ENCODE peak calls at places on chromosomes 5 and 9, in four cellular contexts. U is tibial artery, R is Peyer's patch, Y is HCT116. N is an unnamed sample.

GRCh38 chr9:68750179-68750685 is 45.2 kb downstream of the PIP5K1B start:
- DNase-seq in U (no peak), R (no peak), Y (no peak), N (no peak)

GRCh38 chr5:10485897-10486296 is 44.2 kb downstream of the ROPN1L start:
- DNase-seq in U (no peak), R (no peak), Y (no peak), N (no peak)

GRCh38 chr9:136051568-136052432 is 43.3 kb downstream of the NACC2 start:
- DNase-seq in U (peak), R (peak), Y (peak), N (peak)

GRCh38 chr9:126440042-126440441 is 113.4 kb downstream of the MVB12B start:
- DNase-seq in U (no peak), R (no peak), Y (no peak), N (no peak)

GRCh38 chr5:158351485-158352140 is 492.7 kb upstream of the CLINT1 start:
- DNase-seq in U (no peak), R (no peak), Y (no peak), N (no peak)

GRCh38 chr5:83441752-83442151 is 29.8 kb upstream of the VCAN start:
- DNase-seq in U (no peak), R (no peak), Y (no peak), N (no peak)

GRCh38 chr5:17317499-17317898 is 100.1 kb downstream of the BASP1 start:
- DNase-seq in U (no peak), R (peak), Y (no peak), N (no peak)

GRCh38 chr9:136578915-136579637 is 33.2 kb upstream of the NOTCH1 start:
- DNase-seq in U (no peak), R (no peak), Y (peak), N (no peak)

GRCh38 chr5:27328480-27328879 is 290.1 kb upstream of the CDH9 start:
- DNase-seq in U (no peak), R (no peak), Y (no peak), N (peak)

GRCh38 chr5:153222956-153223355 is 267.5 kb upstream of the GRIA1 start:
- DNase-seq in U (no peak), R (no peak), Y (no peak), N (peak)

GRCh38 chr5:94749048-94749447 is 130.6 kb downstream of the SLF1 start:
- DNase-seq in U (no peak), R (no peak), Y (no peak), N (no peak)

GRCh38 chr5:131545856-131546255 is 89.2 kb downstream of the RAPGEF6 start:
- DNase-seq in U (no peak), R (no peak), Y (no peak), N (peak)

GRCh38 chr9:70406446-70406862 is 8.0 kb downstream of the KLF9 start:
- DNase-seq in U (no peak), R (peak), Y (no peak), N (no peak)

GRCh38 chr5:76291305-76292077 is 111.6 kb upstream of the IQGAP2 start:
- DNase-seq in U (no peak), R (no peak), Y (no peak), N (peak)

GRCh38 chr5:38556115-38556598 is 289 bp downstream of the LIFR start:
- DNase-seq in U (no peak), R (no peak), Y (no peak), N (no peak)

GRCh38 chr9:73613092-73613701 is 461.5 kb downstream of the ANXA1 start:
- DNase-seq in U (no peak), R (no peak), Y (no peak), N (no peak)

GRCh38 chr9:95099321-95100070 is 218.0 kb downstream of the FANCC start:
- DNase-seq in U (no peak), R (no peak), Y (no peak), N (no peak)
- H3K27ac ChIP-seq in U (peak), R (no peak), Y (no peak), N (peak)

GRCh38 chr5:150119421-150120061 is 33.2 kb upstream of the CSF1R start:
- DNase-seq in U (no peak), R (no peak), Y (no peak), N (no peak)
- TF ChIP-seq CTCF in U (no peak), R (no peak), Y (no peak), N (no peak)

DNA sequence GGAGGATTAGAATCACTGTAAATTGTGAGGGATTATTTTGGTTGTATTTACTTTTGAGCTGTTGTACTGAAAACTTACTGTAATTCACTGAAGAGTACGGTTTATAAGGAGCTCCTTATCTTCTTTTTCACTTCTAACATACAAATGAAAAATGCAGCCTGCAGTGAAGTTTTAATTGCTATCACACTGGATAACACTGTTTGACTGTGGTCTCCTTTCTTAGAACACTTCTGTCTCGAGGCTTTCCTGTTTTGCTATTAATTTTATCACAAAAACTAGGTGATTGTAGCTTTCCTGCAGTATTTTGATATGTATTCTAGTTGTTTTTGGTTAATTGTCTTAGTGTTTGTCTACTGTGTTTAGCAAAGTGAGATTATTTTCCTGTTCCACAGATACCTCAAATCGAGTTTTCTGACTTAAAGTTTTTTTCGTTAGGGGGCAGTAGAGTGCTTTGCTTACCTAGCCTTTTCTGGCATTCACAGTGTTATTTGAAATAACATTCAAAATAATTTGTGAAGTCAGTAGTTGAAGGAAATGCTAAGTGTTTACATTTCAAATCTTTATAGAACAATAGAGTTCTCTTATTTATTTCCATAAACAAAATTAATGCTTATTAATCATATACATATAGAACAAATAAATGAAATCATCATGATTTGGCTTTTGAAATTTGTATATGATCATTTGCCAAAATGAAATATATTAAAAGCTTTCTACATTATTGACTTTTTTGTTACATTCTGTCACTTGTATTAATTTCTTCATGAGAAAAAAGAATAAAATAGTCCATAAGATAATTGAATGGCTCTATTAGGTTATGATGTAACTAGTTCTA is 52.9 kb downstream of the COMMD10 start:
- DNase-seq in U (no peak), R (no peak), Y (peak), N (peak)
- H3K27ac ChIP-seq in U (no peak), R (no peak), Y (no peak), N (no peak)

GRCh38 chr5:109409061-109409843 is 522 bp downstream of the PJA2 start:
- DNase-seq in U (peak), R (peak), Y (peak), N (peak)

GRCh38 chr5:109410389-109411174 is 808 bp upstream of the PJA2 start:
- DNase-seq in U (peak), R (peak), Y (peak), N (peak)

GRCh38 chr5:109411627-109412026 is 1.9 kb upstream of the PJA2 start:
- DNase-seq in U (no peak), R (no peak), Y (peak), N (peak)

GRCh38 chr5:109411175-109411514 is 1.4 kb upstream of the PJA2 start:
- DNase-seq in U (no peak), R (no peak), Y (no peak), N (no peak)

DNA sequence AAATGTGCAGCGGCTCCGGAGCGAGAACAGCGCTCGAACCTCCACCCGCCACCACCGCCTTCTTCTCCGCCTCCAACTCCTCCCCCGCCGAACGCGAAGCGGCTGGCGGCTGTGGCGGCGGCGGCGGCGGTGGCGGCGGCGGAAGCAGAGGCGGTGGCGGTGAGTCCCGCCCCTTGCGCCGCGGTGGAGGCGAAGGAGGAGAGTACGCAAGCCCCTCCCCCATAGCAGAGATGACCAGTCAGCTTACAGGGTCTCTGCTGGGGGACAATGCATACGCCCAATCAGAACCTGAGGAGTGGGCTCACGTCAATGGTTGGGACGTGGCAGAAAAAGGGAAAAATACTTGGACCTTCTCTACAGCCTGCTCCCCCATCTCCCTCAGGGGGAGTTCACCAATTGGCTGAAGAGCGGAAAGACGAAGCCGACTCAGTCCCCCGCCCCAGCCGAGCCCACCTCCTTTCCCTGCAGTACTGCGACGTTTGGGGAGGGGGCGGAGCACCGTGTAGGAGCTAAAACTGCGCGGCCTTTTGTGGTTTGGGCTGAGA is at the start of gene PJA2:
- DNase-seq in U (peak), R (peak), Y (peak), N (peak)
- TF ChIP-seq CTCF in U (peak), R (peak), Y (no peak), N (no peak)

GRCh38 chr9:79447308-79447605 is 124.5 kb upstream of the TLE4 start:
- DNase-seq in U (no peak), R (no peak), Y (no peak), N (no peak)

GRCh38 chr9:79452265-79452664 is 119.5 kb upstream of the TLE4 start:
- DNase-seq in U (no peak), R (no peak), Y (no peak), N (no peak)

GRCh38 chr9:79446540-79447307 is 125.0 kb upstream of the TLE4 start:
- DNase-seq in U (no peak), R (no peak), Y (no peak), N (no peak)

GRCh38 chr9:79447760-79448159 is 124.0 kb upstream of the TLE4 start:
- DNase-seq in U (no peak), R (no peak), Y (no peak), N (no peak)
- H3K27ac ChIP-seq in U (no peak), R (no peak), Y (no peak), N (no peak)

GRCh38 chr9:107465467-107466451 is 23.8 kb downstream of the KLF4 start:
- DNase-seq in U (peak), R (no peak), Y (no peak), N (peak)
- TF ChIP-seq CTCF in U (peak), R (peak), Y (peak), N (peak)